ENCODE peak calls at places on chromosomes 12 and 14, in seven cellular contexts. K is Peyer's patch; H is H1; Y is HCT116; Q is PC-3; L is left ventricle myocardium inferior; D is CD8-positive, alpha-beta memory T cell. P is an unnamed sample.
A peak's percentile ranks its signal among the peaks of the same experiment; 100 is the strongest.

GRCh38 chr14:89384023-89384422 is 33.0 kb downstream of the FOXN3 start:
- DNase-seq in K (peak; percentile 90), D (no peak), Q (no peak), L (no peak), Y (no peak), H (no peak), P (no peak)

GRCh38 chr14:70770490-70770889 is 38.8 kb downstream of the MAP3K9 start:
- DNase-seq in D (no peak), Y (peak; percentile 27), K (no peak), Q (peak; percentile 86), H (no peak), L (no peak), P (no peak)

GRCh38 chr12:124466200-124467128 is 100.9 kb downstream of the NCOR2 start:
- DNase-seq in H (no peak), L (peak; percentile 71), Q (no peak), D (peak; percentile 87), Y (no peak), K (peak; percentile 85), P (peak; percentile 74)

GRCh38 chr14:92502541-92503286 is 10.9 kb upstream of the RIN3 start:
- DNase-seq in L (no peak), Q (no peak), D (no peak), K (no peak), H (no peak), Y (no peak), P (no peak)

GRCh38 chr14:24215495-24216344 is at the start of gene MDP1:
- DNase-seq in D (peak; percentile 76), K (peak; percentile 84), H (peak; percentile 73), Q (peak; percentile 93), L (peak; percentile 87), Y (peak; percentile 78), P (peak; percentile 91)

GRCh38 chr12:1474567-1475153 is 119.7 kb downstream of the FBXL14 start:
- DNase-seq in Y (peak; percentile 43), H (peak; percentile 15), L (no peak), Q (peak; percentile 67), K (no peak), D (no peak), P (no peak)

GRCh38 chr14:101761032-101761880 is at the start of gene PPP2R5C:
- DNase-seq in D (peak; percentile 92), L (peak; percentile 95), K (peak; percentile 93), Y (peak; percentile 62), H (peak; percentile 41), Q (peak; percentile 75), P (peak; percentile 95)

GRCh38 chr12:56257491-56258067 is 605 bp downstream of the ANKRD52 start:
- DNase-seq in L (no peak), H (no peak), D (no peak), K (no peak), Q (peak; percentile 53), Y (no peak), P (no peak)

GRCh38 chr14:69355955-69356321 is 42.2 kb downstream of the ERH start:
- DNase-seq in Q (peak; percentile 37), K (no peak), H (no peak), Y (no peak), L (no peak), D (no peak), P (no peak)

GRCh38 chr14:61581955-61582615 is 113.2 kb upstream of the HIF1A start:
- DNase-seq in L (no peak), Q (no peak), K (no peak), D (no peak), Y (no peak), H (no peak), P (no peak)

GRCh38 chr12:3191450-3191849 is 114.3 kb downstream of the TSPAN9 start:
- DNase-seq in K (no peak), L (no peak), Q (no peak), Y (no peak), H (no peak), D (no peak), P (no peak)

GRCh38 chr12:20443792-20444191 is 75.5 kb downstream of the PDE3A start:
- DNase-seq in H (no peak), K (no peak), D (no peak), L (no peak), Y (no peak), Q (no peak), P (no peak)

DNA sequence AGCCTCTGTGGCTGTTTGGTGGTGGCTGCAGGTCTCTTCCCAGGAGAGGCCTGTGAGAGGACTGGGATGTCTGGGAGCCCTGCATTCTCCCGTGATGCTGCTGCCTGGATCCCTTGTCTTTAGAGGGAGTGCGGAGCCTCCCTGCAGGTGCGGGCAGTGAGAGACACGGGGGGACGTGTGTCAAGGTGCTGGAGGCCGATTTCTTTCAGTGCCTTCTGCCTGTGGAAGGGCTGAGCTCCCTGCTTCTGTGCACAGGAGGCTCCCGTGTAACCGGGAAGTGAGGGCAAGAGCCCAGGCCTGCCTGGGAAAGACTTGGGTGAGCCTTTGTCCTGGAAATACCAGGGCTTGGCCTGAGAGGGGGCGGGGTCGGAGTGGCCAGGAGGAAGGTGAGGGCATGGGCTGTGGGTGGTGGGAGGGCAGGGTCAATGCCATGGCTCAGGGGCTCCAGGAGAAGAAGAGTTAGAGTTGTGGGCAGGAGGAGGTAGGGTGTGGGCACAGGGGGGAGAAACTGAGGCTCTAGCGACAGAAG is 372.2 kb downstream of the TMEM121 start:
- DNase-seq in H (no peak), L (no peak), Y (no peak), D (no peak), K (no peak), Q (no peak), P (no peak)
- H3K9me3 ChIP-seq in H (peaks cover 98% of the 10 kb centered on the region), L (peaks cover 6% of the 10 kb centered on the region), Y (no peaks in the 10 kb centered on the region), D (no peaks in the 10 kb centered on the region), K (no peaks in the 10 kb centered on the region), Q (no peaks in the 10 kb centered on the region), P (no peaks in the 10 kb centered on the region)

GRCh38 chr14:106679776-106680175 is 1153.4 kb downstream of the TMEM121 start:
- DNase-seq in Y (no peak), H (no peak), L (no peak), Q (no peak), K (no peak), D (no peak), P (no peak)
- H3K9me3 ChIP-seq in Y (no peaks in the 10 kb centered on the region), H (peaks cover 62% of the 10 kb centered on the region), L (no peaks in the 10 kb centered on the region), Q (peaks cover 3% of the 10 kb centered on the region), K (no peaks in the 10 kb centered on the region), D (no peaks in the 10 kb centered on the region), P (no peaks in the 10 kb centered on the region)

GRCh38 chr14:104436741-104437701 is 142.5 kb upstream of the C14orf180 start:
- DNase-seq in Q (no peak), K (no peak), L (peak; percentile 9), Y (no peak), D (no peak), H (no peak), P (peak; percentile 40)

GRCh38 chr14:104438166-104438887 is 141.2 kb upstream of the C14orf180 start:
- DNase-seq in Q (no peak), H (no peak), D (no peak), K (no peak), L (peak; percentile 7), Y (no peak), P (peak; percentile 37)

GRCh38 chr14:104439625-104440024 is 139.9 kb upstream of the C14orf180 start:
- DNase-seq in L (no peak), Y (no peak), Q (no peak), K (no peak), D (no peak), H (no peak), P (no peak)

GRCh38 chr14:104436047-104436531 is 143.5 kb upstream of the C14orf180 start:
- DNase-seq in K (no peak), D (no peak), H (no peak), Q (no peak), L (peak; percentile 78), Y (no peak), P (peak; percentile 74)

GRCh38 chr14:104437703-104438102 is 141.9 kb upstream of the C14orf180 start:
- DNase-seq in L (no peak), Y (no peak), K (no peak), D (no peak), H (no peak), Q (no peak), P (no peak)
- H3K9me3 ChIP-seq in L (peaks cover 15% of the 10 kb centered on the region), Y (no peaks in the 10 kb centered on the region), K (no peaks in the 10 kb centered on the region), D (no peaks in the 10 kb centered on the region), H (no peaks in the 10 kb centered on the region), Q (no peaks in the 10 kb centered on the region), P (no peaks in the 10 kb centered on the region)

DNA sequence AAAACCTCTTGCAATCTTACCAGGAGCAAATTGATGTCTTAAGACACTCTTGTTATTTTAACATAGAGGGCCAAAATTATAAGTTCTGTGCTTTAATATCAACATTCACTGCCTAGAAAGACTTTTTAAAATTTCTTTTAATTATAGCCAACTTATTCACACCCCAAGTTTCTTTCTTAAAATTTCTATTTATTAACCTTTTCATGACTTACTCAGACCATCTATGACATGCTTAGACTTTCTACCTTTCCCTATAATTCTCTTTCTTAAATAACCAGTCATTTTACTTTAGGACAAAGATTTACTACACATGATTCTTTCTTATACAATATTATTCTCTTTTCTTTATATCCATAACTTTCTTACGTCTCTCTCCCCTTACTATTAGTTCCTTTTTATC is 220.4 kb downstream of the NUBPL start:
- DNase-seq in K (no peak), Y (no peak), L (no peak), D (no peak), H (no peak), Q (peak; percentile 13), P (no peak)
- H3K9me3 ChIP-seq in K (no peaks in the 10 kb centered on the region), Y (peaks cover 7% of the 10 kb centered on the region), L (peaks cover 17% of the 10 kb centered on the region), D (no peaks in the 10 kb centered on the region), H (peaks cover 57% of the 10 kb centered on the region), Q (peaks cover 16% of the 10 kb centered on the region), P (peaks cover 10% of the 10 kb centered on the region)

GRCh38 chr14:106163316-106163715 is 636.9 kb downstream of the TMEM121 start:
- DNase-seq in D (no peak), K (no peak), H (no peak), Y (no peak), L (no peak), Q (no peak), P (no peak)

GRCh38 chr14:106166232-106166631 is 639.8 kb downstream of the TMEM121 start:
- DNase-seq in H (no peak), Y (no peak), Q (no peak), D (no peak), L (no peak), K (no peak), P (no peak)

DNA sequence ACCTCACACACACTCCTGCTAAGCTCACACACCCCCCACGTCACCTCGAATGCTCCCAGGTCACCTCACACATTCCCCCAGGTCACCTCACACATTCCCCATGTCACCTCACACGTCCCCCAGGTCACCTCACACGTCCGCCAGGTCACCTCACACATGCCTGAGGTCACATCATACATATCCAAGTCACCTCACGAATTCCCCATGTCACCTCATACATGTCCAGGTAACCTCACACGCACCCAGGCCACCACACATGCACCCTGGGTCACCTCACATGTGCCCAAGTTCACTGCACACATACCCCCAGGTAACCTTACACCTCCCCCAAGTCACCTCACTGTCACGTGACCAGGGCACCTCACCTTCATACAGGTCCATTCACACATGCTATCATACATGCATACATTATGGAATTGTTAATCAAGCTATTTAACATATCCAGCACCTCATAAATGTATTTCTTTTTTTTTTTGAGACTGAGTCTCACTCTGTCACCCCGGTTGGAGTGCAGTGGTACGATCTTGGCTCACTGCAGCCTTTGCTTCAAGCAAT is 640.3 kb downstream of the TMEM121 start:
- DNase-seq in H (no peak), K (no peak), Q (no peak), L (no peak), Y (no peak), D (no peak), P (no peak)
- H3K9me3 ChIP-seq in H (peaks cover 69% of the 10 kb centered on the region), K (no peaks in the 10 kb centered on the region), Q (no peaks in the 10 kb centered on the region), L (no peaks in the 10 kb centered on the region), Y (no peaks in the 10 kb centered on the region), D (no peaks in the 10 kb centered on the region), P (no peaks in the 10 kb centered on the region)